ENCODE peak calls at places on chromosomes 1 and 21, in four cellular contexts. U, T, E and X are unnamed samples.

GRCh38 chr21:34360488-34361241 is 3.1 kb upstream of the KCNE2 start:
- ATAC-seq in T (no peak), U (no peak), E (no peak), X (no peak)

GRCh38 chr1:111739984-111740765 is 980 bp upstream of the INKA2 start:
- ATAC-seq in T (peak; percentile 8), U (peak; percentile 43), E (peak; percentile 61), X (no peak)

GRCh38 chr1:207925210-207925609 is 14.3 kb upstream of the CD34 start:
- ATAC-seq in U (peak; percentile 17), E (peak; percentile 39), T (no peak), X (no peak)

GRCh38 chr1:234618726-234619049 is 8.7 kb upstream of the IRF2BP2 start:
- ATAC-seq in E (no peak), T (no peak), U (no peak), X (no peak)

GRCh38 chr1:185695299-185695698 is 38.9 kb upstream of the HMCN1 start:
- ATAC-seq in T (no peak), U (peak; percentile 43), E (no peak), X (no peak)

GRCh38 chr1:85315789-85316188 is 39.4 kb upstream of the BCL10 start:
- ATAC-seq in T (no peak), U (no peak), E (peak; percentile 87), X (no peak)

GRCh38 chr1:213399695-213400094 is 348.7 kb downstream of the RPS6KC1 start:
- ATAC-seq in U (no peak), T (no peak), E (peak; percentile 92), X (no peak)

GRCh38 chr1:167776616-167777252 is 55.0 kb downstream of the MPZL1 start:
- ATAC-seq in E (no peak), U (no peak), T (no peak), X (no peak)

GRCh38 chr1:28308750-28309149 is 20.1 kb upstream of the MED18 start:
- ATAC-seq in T (no peak), E (no peak), U (no peak), X (no peak)

GRCh38 chr1:101291562-101292035 is 54.8 kb downstream of the S1PR1 start:
- ATAC-seq in T (no peak), U (peak; percentile 42), E (no peak), X (no peak)

GRCh38 chr1:115355069-115355468 is 17.0 kb upstream of the NGF start:
- ATAC-seq in E (peak; percentile 15), U (peak; percentile 91), T (no peak), X (no peak)

GRCh38 chr1:10528066-10529014 is 53.6 kb downstream of the PEX14 start:
- ATAC-seq in T (no peak), U (peak; percentile 86), E (peak; percentile 90), X (no peak)

GRCh38 chr1:236021424-236022135 is 43.3 kb downstream of the NID1 start:
- ATAC-seq in E (peak; percentile 38), T (no peak), U (no peak), X (no peak)

GRCh38 chr21:42058631-42059111 is 12.4 kb upstream of the UMODL1 start:
- ATAC-seq in U (peak; percentile 72), T (no peak), E (no peak), X (no peak)

GRCh38 chr1:26832249-26832960 is 5.9 kb downstream of the ZDHHC18 start:
- ATAC-seq in U (no peak), E (no peak), T (no peak), X (no peak)

GRCh38 chr1:205536759-205537361 is 32.4 kb downstream of the CDK18 start:
- ATAC-seq in E (peak; percentile 62), T (no peak), U (peak; percentile 71), X (peak; percentile 48)

GRCh38 chr1:33140153-33141149 is 41.4 kb downstream of the TRIM62 start:
- ATAC-seq in T (no peak), E (no peak), U (no peak), X (no peak)

GRCh38 chr1:165543651-165544452 is at the start of gene LRRC52:
- ATAC-seq in U (peak; percentile 93), E (peak; percentile 89), T (no peak), X (peak; percentile 28)

GRCh38 chr1:25766721-25767436 is 33.1 kb upstream of the SELENON start:
- ATAC-seq in E (peak; percentile 35), U (peak; percentile 82), T (no peak), X (no peak)